ENCODE peak calls at places on chromosomes 2 and 18, in seven cellular contexts. Y is kidney glomerular epithelial cell, Z is NCI-H2227 treated with DMSO at 0.1 percent for 48 hours, B is H54, D is IMR-90, K is dermis microvascular lymphatic vessel endothelial cell, C is AG04450. H is an unnamed sample.

GRCh38 chr2:121038831-121039230 is 246.2 kb downstream of the TFCP2L1 start:
- DNase-seq in Y (peak), Z (no peak), B (peak), D (no peak), K (no peak), C (no peak), H (no peak)

GRCh38 chr2:218400167-218400929 is 680 bp downstream of the CTDSP1 start:
- DNase-seq in Y (no peak), Z (no peak), B (no peak), D (no peak), K (no peak), C (no peak), H (no peak)

GRCh38 chr2:45944075-45944474 is 292.6 kb downstream of the PRKCE start:
- DNase-seq in Y (no peak), Z (no peak), B (no peak), D (peak), K (no peak), C (peak), H (no peak)

GRCh38 chr18:65415167-65415566 is 335.6 kb upstream of the CDH7 start:
- DNase-seq in Y (no peak), Z (no peak), B (no peak), D (no peak), K (no peak), C (no peak), H (no peak)

GRCh38 chr2:181566643-181567042 is 90.3 kb downstream of the CERKL start:
- DNase-seq in Y (no peak), Z (no peak), B (no peak), D (no peak), K (no peak), C (no peak), H (no peak)

GRCh38 chr2:27354597-27354927 is 2.0 kb downstream of the GTF3C2 start:
- DNase-seq in Y (no peak), Z (no peak), B (no peak), D (no peak), K (no peak), C (no peak), H (no peak)

GRCh38 chr2:24491626-24492282 is 700 bp downstream of the NCOA1 start:
- DNase-seq in Y (no peak), Z (peak), B (peak), D (no peak), K (no peak), C (no peak), H (no peak)

GRCh38 chr18:30016179-30016578 is 1026.4 kb downstream of the DSC3 start:
- DNase-seq in Y (no peak), Z (no peak), B (no peak), D (no peak), K (no peak), C (no peak), H (no peak)

GRCh38 chr2:175690113-175690716 is 311.9 kb downstream of the LNPK start:
- DNase-seq in Y (peak), Z (peak), B (peak), D (peak), K (peak), C (peak), H (peak)

GRCh38 chr2:161049571-161049970 is 110.7 kb upstream of the TANK start:
- DNase-seq in Y (no peak), Z (no peak), B (no peak), D (no peak), K (no peak), C (no peak), H (no peak)

GRCh38 chr2:233369462-233369861 is 15.2 kb downstream of the DGKD start:
- DNase-seq in Y (no peak), Z (no peak), B (no peak), D (no peak), K (no peak), C (no peak), H (no peak)

GRCh38 chr2:162233197-162233596 is 10.0 kb downstream of the FAP start:
- DNase-seq in Y (no peak), Z (no peak), B (no peak), D (peak), K (no peak), C (no peak), H (no peak)

GRCh38 chr2:195477248-195477995 is 179.6 kb upstream of the SLC39A10 start:
- DNase-seq in Y (no peak), Z (no peak), B (no peak), D (peak), K (no peak), C (peak), H (no peak)

GRCh38 chr2:221501210-221501882 is 70.8 kb downstream of the EPHA4 start:
- DNase-seq in Y (no peak), Z (no peak), B (peak), D (peak), K (no peak), C (no peak), H (no peak)

GRCh38 chr18:48564139-48564538 is 25.3 kb downstream of the CTIF start:
- DNase-seq in Y (no peak), Z (no peak), B (no peak), D (no peak), K (no peak), C (no peak), H (no peak)

GRCh38 chr2:237643582-237643981 is 16.2 kb downstream of the LRRFIP1 start:
- DNase-seq in Y (no peak), Z (no peak), B (no peak), D (no peak), K (no peak), C (no peak), H (no peak)

GRCh38 chr2:39954346-39954745 is 175.3 kb upstream of the THUMPD2 start:
- DNase-seq in Y (no peak), Z (no peak), B (no peak), D (peak), K (no peak), C (no peak), H (no peak)

GRCh38 chr2:47695800-47696477 is 87.0 kb upstream of the MSH6 start:
- DNase-seq in Y (no peak), Z (no peak), B (no peak), D (no peak), K (no peak), C (no peak), H (no peak)

GRCh38 chr2:235747868-235748144 is 254.0 kb downstream of the AGAP1 start:
- DNase-seq in Y (no peak), Z (no peak), B (no peak), D (no peak), K (no peak), C (no peak), H (no peak)

GRCh38 chr2:159939946-159940345 is 122.5 kb downstream of the PLA2R1 start:
- DNase-seq in Y (peak), Z (no peak), B (no peak), D (peak), K (peak), C (no peak), H (no peak)

GRCh38 chr2:6958616-6959235 is 41.5 kb downstream of the RNF144A start:
- DNase-seq in Y (no peak), Z (no peak), B (no peak), D (no peak), K (no peak), C (no peak), H (no peak)

GRCh38 chr2:130819915-130820861 is 16.5 kb upstream of the ARHGEF4 start:
- DNase-seq in Y (no peak), Z (peak), B (no peak), D (no peak), K (no peak), C (no peak), H (no peak)

GRCh38 chr2:202023198-202023903 is 10.3 kb upstream of the FZD7 start:
- DNase-seq in Y (no peak), Z (no peak), B (no peak), D (no peak), K (no peak), C (no peak), H (no peak)

GRCh38 chr18:48806551-48807261 is 144.1 kb downstream of the SMAD7 start:
- DNase-seq in Y (no peak), Z (no peak), B (no peak), D (no peak), K (no peak), C (no peak), H (no peak)

GRCh38 chr2:198494940-198495339 is 690.5 kb downstream of the PLCL1 start:
- DNase-seq in Y (no peak), Z (no peak), B (no peak), D (no peak), K (no peak), C (no peak), H (no peak)

GRCh38 chr2:163341426-163341825 is 394.4 kb downstream of the FIGN start:
- DNase-seq in Y (peak), Z (no peak), B (no peak), D (peak), K (no peak), C (no peak), H (no peak)

H was measured in glomerular endothelial cell.